ENCODE peak calls at places on chromosomes 1 and 21, in four cellular contexts. T is fibroblast of pulmonary artery, S is HT-29, P is EH. K is an unnamed sample.

GRCh38 chr1:183379951-183380350 is 38.2 kb downstream of the NMNAT2 start:
- DNase-seq in S (no peak), T (no peak), P (peak; percentile 12), K (no peak)

GRCh38 chr1:227889047-227889862 is 58.5 kb downstream of the WNT9A start:
- DNase-seq in T (no peak), S (no peak), P (no peak), K (no peak)

GRCh38 chr21:45833437-45833836 is 148.1 kb upstream of the COL6A1 start:
- DNase-seq in T (no peak), P (no peak), S (no peak), K (no peak)

GRCh38 chr1:160206421-160207117 is 1.4 kb downstream of the PEA15 start:
- DNase-seq in T (peak; percentile 89), P (peak; percentile 97), S (no peak), K (peak; percentile 93)

GRCh38 chr1:221886311-221887090 is 144.6 kb upstream of the DUSP10 start:
- DNase-seq in T (no peak), S (no peak), P (peak; percentile 63), K (peak; percentile 49)

GRCh38 chr1:21220815-21221214 is 44.1 kb upstream of the EIF4G3 start:
- DNase-seq in T (peak; percentile 50), P (peak; percentile 55), S (no peak), K (peak; percentile 56)

GRCh38 chr1:77354996-77355395 is 73.2 kb downstream of the AK5 start:
- DNase-seq in P (peak; percentile 11), T (peak; percentile 8), S (no peak), K (no peak)

GRCh38 chr1:200039849-200040479 is 12.5 kb downstream of the NR5A2 start:
- DNase-seq in S (peak; percentile 55), P (no peak), T (no peak), K (no peak)

GRCh38 chr1:44696789-44697188 is 22.3 kb downstream of the ARMH1 start:
- DNase-seq in S (no peak), T (no peak), P (no peak), K (no peak)

GRCh38 chr1:172845371-172845770 is 186.5 kb downstream of the FASLG start:
- DNase-seq in S (no peak), P (peak; percentile 51), T (peak; percentile 51), K (no peak)

GRCh38 chr1:92038695-92039346 is 9.0 kb downstream of the EPHX4 start:
- DNase-seq in P (no peak), T (no peak), S (no peak), K (no peak)

GRCh38 chr21:32916522-32917099 is 109.1 kb upstream of the OLIG2 start:
- DNase-seq in T (no peak), S (peak; percentile 20), P (peak; percentile 2), K (no peak)

GRCh38 chr1:159749630-159750029 is 31.1 kb upstream of the DUSP23 start:
- DNase-seq in S (no peak), P (no peak), T (no peak), K (no peak)

GRCh38 chr1:39895731-39896480 is 5.8 kb downstream of the MYCL start:
- DNase-seq in P (no peak), T (no peak), S (no peak), K (no peak)

GRCh38 chr1:168386949-168387586 is 106.4 kb downstream of the TBX19 start:
- DNase-seq in P (no peak), T (peak; percentile 17), S (peak; percentile 54), K (peak; percentile 59)

GRCh38 chr1:228141082-228141870 is 1.2 kb downstream of the GUK1 start:
- DNase-seq in P (peak; percentile 64), T (peak; percentile 85), S (peak; percentile 59), K (peak; percentile 44)

GRCh38 chr1:201714542-201715276 is 114.2 kb upstream of the IPO9 start:
- DNase-seq in S (peak; percentile 59), P (peak; percentile 100), T (peak; percentile 98), K (peak; percentile 98)

GRCh38 chr21:32412162-32412997 is at the start of gene EVA1C:
- DNase-seq in P (peak; percentile 53), T (peak; percentile 77), S (peak; percentile 49), K (peak; percentile 80)

GRCh38 chr1:41122851-41123518 is 101.5 kb upstream of the SLFNL1 start:
- DNase-seq in S (peak; percentile 77), P (peak; percentile 88), T (peak; percentile 63), K (peak; percentile 74)

GRCh38 chr1:25735956-25736529 is 64.0 kb upstream of the SELENON start:
- DNase-seq in S (no peak), P (no peak), T (no peak), K (no peak)

GRCh38 chr1:226989081-226989747 is 49.1 kb downstream of the COQ8A start:
- DNase-seq in S (no peak), P (no peak), T (no peak), K (no peak)

GRCh38 chr1:8540266-8540926 is 222.5 kb downstream of the SLC45A1 start:
- DNase-seq in S (no peak), T (peak; percentile 73), P (peak; percentile 77), K (no peak)

GRCh38 chr1:25729045-25729444 is 70.9 kb upstream of the SELENON start:
- DNase-seq in T (no peak), P (no peak), S (no peak), K (no peak)

GRCh38 chr1:224432672-224433040 is 1.9 kb downstream of the WDR26 start:
- DNase-seq in P (no peak), T (peak; percentile 34), S (peak; percentile 28), K (peak; percentile 33)

GRCh38 chr1:235986869-235987268 is 78.0 kb downstream of the NID1 start:
- DNase-seq in S (no peak), T (peak; percentile 51), P (no peak), K (no peak)

GRCh38 chr21:46035809-46036695 is 54.5 kb downstream of the COL6A1 start:
- DNase-seq in T (peak; percentile 86), S (no peak), P (peak; percentile 91), K (no peak)

GRCh38 chr1:6465461-6466005 is 440 bp downstream of the TNFRSF25 start:
- DNase-seq in P (no peak), S (no peak), T (no peak), K (no peak)

GRCh38 chr1:71857862-71858261 is 424.5 kb downstream of the NEGR1 start:
- DNase-seq in T (peak; percentile 57), P (no peak), S (no peak), K (no peak)

GRCh38 chr1:30589083-30589482 is 134.3 kb downstream of the MATN1 start:
- DNase-seq in S (no peak), P (no peak), T (no peak), K (no peak)

GRCh38 chr1:202279806-202280205 is 61.9 kb downstream of the UBE2T start:
- DNase-seq in S (no peak), P (peak; percentile 69), T (peak; percentile 37), K (peak; percentile 19)

K was measured in astrocyte of the hippocampus.